ENCODE peak calls at places on chromosome 22, in nine cellular contexts. One of them, this sample, is unnamed. For H3K36me3, the result is how much of the 10 kb centered on the place peaks cover.

GRCh38 chr22:39456262-39457046 is at the start of gene MGAT3:
- DNase-seq in K562: no peak
- DNase-seq in sigmoid colon: no peak
- DNase-seq in IMR-90: no peak
- DNase-seq in H1: no peak
- DNase-seq in uterus: no peak
- DNase-seq in body of pancreas: no peak
- DNase-seq in right lobe of liver: no peak
- DNase-seq in tibial nerve: no peak
- DNase-seq in this sample: peak

GRCh38 chr22:34055525-34056200 is 135.4 kb upstream of the LARGE1 start:
- DNase-seq in sigmoid colon: no peak
- DNase-seq in IMR-90: no peak
- DNase-seq in K562: peak
- DNase-seq in uterus: no peak
- DNase-seq in right lobe of liver: no peak
- DNase-seq in tibial nerve: no peak
- DNase-seq in H1: peak
- DNase-seq in body of pancreas: no peak
- DNase-seq in this sample: no peak

GRCh38 chr22:23678133-23678532 is 12.7 kb upstream of the RGL4 start:
- DNase-seq in sigmoid colon: peak
- DNase-seq in uterus: no peak
- DNase-seq in body of pancreas: peak
- DNase-seq in tibial nerve: no peak
- DNase-seq in K562: no peak
- DNase-seq in IMR-90: no peak
- DNase-seq in right lobe of liver: no peak
- DNase-seq in H1: no peak
- DNase-seq in this sample: peak

GRCh38 chr22:46735747-46736608 is 2.1 kb downstream of the CERK start:
- DNase-seq in tibial nerve: no peak
- DNase-seq in K562: no peak
- DNase-seq in right lobe of liver: no peak
- DNase-seq in sigmoid colon: no peak
- DNase-seq in body of pancreas: no peak
- DNase-seq in H1: no peak
- DNase-seq in uterus: no peak
- DNase-seq in IMR-90: no peak
- DNase-seq in this sample: no peak

GRCh38 chr22:29043906-29044575 is 17.6 kb downstream of the C22orf31 start:
- DNase-seq in IMR-90: peak
- DNase-seq in tibial nerve: no peak
- DNase-seq in H1: no peak
- DNase-seq in uterus: no peak
- DNase-seq in body of pancreas: no peak
- DNase-seq in right lobe of liver: no peak
- DNase-seq in sigmoid colon: no peak
- DNase-seq in K562: no peak
- DNase-seq in this sample: no peak

GRCh38 chr22:20857838-20858614 is 585 bp downstream of the PI4KA start:
- DNase-seq in K562: peak
- DNase-seq in body of pancreas: peak
- DNase-seq in H1: peak
- DNase-seq in sigmoid colon: peak
- DNase-seq in IMR-90: peak
- DNase-seq in right lobe of liver: peak
- DNase-seq in tibial nerve: peak
- DNase-seq in uterus: peak
- DNase-seq in this sample: peak

GRCh38 chr22:27885977-27886842 is 32.8 kb downstream of the PITPNB start:
- DNase-seq in IMR-90: peak
- DNase-seq in right lobe of liver: no peak
- DNase-seq in uterus: no peak
- DNase-seq in H1: peak
- DNase-seq in tibial nerve: peak
- DNase-seq in sigmoid colon: no peak
- DNase-seq in K562: peak
- DNase-seq in body of pancreas: peak
- DNase-seq in this sample: no peak

GRCh38 chr22:27810566-27810965 is 9.0 kb upstream of the MN1 start:
- DNase-seq in tibial nerve: peak
- DNase-seq in uterus: peak
- DNase-seq in IMR-90: peak
- DNase-seq in sigmoid colon: peak
- DNase-seq in K562: no peak
- DNase-seq in H1: no peak
- DNase-seq in right lobe of liver: no peak
- DNase-seq in body of pancreas: peak
- DNase-seq in this sample: no peak

DNA sequence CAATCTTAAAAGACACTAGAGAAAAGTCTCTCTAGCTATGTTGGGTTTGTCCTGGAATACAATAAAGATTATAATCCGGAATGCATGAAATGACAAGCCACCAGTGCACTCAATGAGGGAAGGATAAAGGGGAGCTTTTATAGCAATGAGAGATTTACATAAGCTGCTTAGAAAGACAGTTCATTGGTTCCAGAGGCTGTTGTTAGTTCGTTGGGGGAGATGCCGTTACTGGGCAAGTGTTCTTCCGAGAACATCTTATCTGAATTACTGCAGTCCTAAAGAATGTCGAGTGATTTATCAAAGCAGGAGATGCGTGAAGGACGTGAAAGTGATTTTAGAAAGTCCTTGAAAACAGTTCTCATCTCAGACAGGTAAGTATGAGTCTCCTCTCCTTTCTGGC is 33.6 kb downstream of the SYN3 start:
- DNase-seq in tibial nerve: no peak
- DNase-seq in H1: no peak
- DNase-seq in right lobe of liver: no peak
- DNase-seq in sigmoid colon: no peak
- DNase-seq in K562: no peak
- DNase-seq in uterus: no peak
- DNase-seq in body of pancreas: no peak
- DNase-seq in IMR-90: no peak
- DNase-seq in this sample: no peak
- H3K4me3 ChIP-seq in tibial nerve: no peak
- H3K4me3 ChIP-seq in H1: no peak
- H3K4me3 ChIP-seq in right lobe of liver: no peak
- H3K4me3 ChIP-seq in sigmoid colon: no peak
- H3K4me3 ChIP-seq in K562: no peak
- H3K4me3 ChIP-seq in uterus: no peak
- H3K4me3 ChIP-seq in body of pancreas: no peak
- H3K4me3 ChIP-seq in IMR-90: no peak
- H3K4me3 ChIP-seq in this sample: no peak

GRCh38 chr22:38230108-38230825 is 28.5 kb downstream of the MAFF start:
- DNase-seq in IMR-90: no peak
- DNase-seq in body of pancreas: peak
- DNase-seq in sigmoid colon: no peak
- DNase-seq in tibial nerve: no peak
- DNase-seq in right lobe of liver: no peak
- DNase-seq in uterus: no peak
- DNase-seq in K562: peak
- DNase-seq in H1: no peak
- DNase-seq in this sample: no peak

GRCh38 chr22:38233427-38233826 is 31.6 kb downstream of the MAFF start:
- DNase-seq in tibial nerve: no peak
- DNase-seq in right lobe of liver: no peak
- DNase-seq in H1: no peak
- DNase-seq in K562: no peak
- DNase-seq in uterus: no peak
- DNase-seq in body of pancreas: no peak
- DNase-seq in IMR-90: peak
- DNase-seq in sigmoid colon: no peak
- DNase-seq in this sample: no peak

GRCh38 chr22:38228873-38229740 is 27.3 kb downstream of the MAFF start:
- DNase-seq in tibial nerve: no peak
- DNase-seq in H1: no peak
- DNase-seq in uterus: no peak
- DNase-seq in body of pancreas: peak
- DNase-seq in IMR-90: peak
- DNase-seq in sigmoid colon: no peak
- DNase-seq in K562: no peak
- DNase-seq in right lobe of liver: no peak
- DNase-seq in this sample: no peak

GRCh38 chr22:38230916-38231315 is 29.1 kb downstream of the MAFF start:
- DNase-seq in right lobe of liver: no peak
- DNase-seq in uterus: no peak
- DNase-seq in H1: no peak
- DNase-seq in body of pancreas: no peak
- DNase-seq in sigmoid colon: no peak
- DNase-seq in IMR-90: no peak
- DNase-seq in tibial nerve: no peak
- DNase-seq in K562: no peak
- DNase-seq in this sample: no peak

DNA sequence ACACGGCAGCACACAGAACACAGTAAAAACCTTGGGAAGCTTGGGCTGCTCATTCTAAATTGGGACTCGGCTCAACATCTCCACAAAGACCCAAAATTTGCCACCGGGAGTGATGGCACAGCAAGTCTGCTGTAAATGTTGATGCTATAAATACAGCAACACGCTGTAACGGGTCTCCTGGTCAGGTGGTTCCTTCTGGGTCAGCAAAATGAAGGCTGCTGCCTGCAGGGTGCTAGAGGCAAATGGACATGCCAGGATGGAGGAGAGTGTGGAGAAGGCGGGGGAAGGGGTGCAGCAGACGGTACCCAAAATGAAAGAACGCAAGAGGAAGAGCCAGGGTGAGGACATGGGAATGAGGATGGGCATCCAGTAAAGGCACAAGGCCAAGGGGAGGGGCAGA is 30.4 kb downstream of the MAFF start:
- DNase-seq in H1: no peak
- DNase-seq in uterus: no peak
- DNase-seq in K562: no peak
- DNase-seq in right lobe of liver: no peak
- DNase-seq in IMR-90: no peak
- DNase-seq in body of pancreas: no peak
- DNase-seq in sigmoid colon: no peak
- DNase-seq in tibial nerve: no peak
- DNase-seq in this sample: no peak
- H3K36me3 ChIP-seq in H1: under half
- H3K36me3 ChIP-seq in uterus: under half
- H3K36me3 ChIP-seq in K562: under half
- H3K36me3 ChIP-seq in right lobe of liver: under half
- H3K36me3 ChIP-seq in IMR-90: half or more
- H3K36me3 ChIP-seq in body of pancreas: under half
- H3K36me3 ChIP-seq in sigmoid colon: under half
- H3K36me3 ChIP-seq in tibial nerve: half or more
- H3K36me3 ChIP-seq in this sample: under half

GRCh38 chr22:17257578-17257977 is 38.3 kb upstream of the ADA2 start:
- DNase-seq in H1: no peak
- DNase-seq in K562: no peak
- DNase-seq in right lobe of liver: no peak
- DNase-seq in IMR-90: no peak
- DNase-seq in sigmoid colon: no peak
- DNase-seq in tibial nerve: no peak
- DNase-seq in body of pancreas: peak
- DNase-seq in uterus: no peak
- DNase-seq in this sample: no peak

GRCh38 chr22:17257091-17257490 is 37.9 kb upstream of the ADA2 start:
- DNase-seq in tibial nerve: no peak
- DNase-seq in K562: no peak
- DNase-seq in IMR-90: no peak
- DNase-seq in uterus: no peak
- DNase-seq in sigmoid colon: no peak
- DNase-seq in right lobe of liver: no peak
- DNase-seq in body of pancreas: no peak
- DNase-seq in H1: no peak
- DNase-seq in this sample: no peak

GRCh38 chr22:17260291-17260690 is 41.1 kb upstream of the ADA2 start:
- DNase-seq in tibial nerve: no peak
- DNase-seq in sigmoid colon: no peak
- DNase-seq in body of pancreas: no peak
- DNase-seq in H1: no peak
- DNase-seq in uterus: no peak
- DNase-seq in right lobe of liver: no peak
- DNase-seq in IMR-90: no peak
- DNase-seq in K562: no peak
- DNase-seq in this sample: no peak

GRCh38 chr22:17260950-17261349 is 41.7 kb upstream of the ADA2 start:
- DNase-seq in body of pancreas: peak
- DNase-seq in tibial nerve: no peak
- DNase-seq in uterus: no peak
- DNase-seq in K562: no peak
- DNase-seq in H1: no peak
- DNase-seq in IMR-90: no peak
- DNase-seq in right lobe of liver: no peak
- DNase-seq in sigmoid colon: no peak
- DNase-seq in this sample: no peak

DNA sequence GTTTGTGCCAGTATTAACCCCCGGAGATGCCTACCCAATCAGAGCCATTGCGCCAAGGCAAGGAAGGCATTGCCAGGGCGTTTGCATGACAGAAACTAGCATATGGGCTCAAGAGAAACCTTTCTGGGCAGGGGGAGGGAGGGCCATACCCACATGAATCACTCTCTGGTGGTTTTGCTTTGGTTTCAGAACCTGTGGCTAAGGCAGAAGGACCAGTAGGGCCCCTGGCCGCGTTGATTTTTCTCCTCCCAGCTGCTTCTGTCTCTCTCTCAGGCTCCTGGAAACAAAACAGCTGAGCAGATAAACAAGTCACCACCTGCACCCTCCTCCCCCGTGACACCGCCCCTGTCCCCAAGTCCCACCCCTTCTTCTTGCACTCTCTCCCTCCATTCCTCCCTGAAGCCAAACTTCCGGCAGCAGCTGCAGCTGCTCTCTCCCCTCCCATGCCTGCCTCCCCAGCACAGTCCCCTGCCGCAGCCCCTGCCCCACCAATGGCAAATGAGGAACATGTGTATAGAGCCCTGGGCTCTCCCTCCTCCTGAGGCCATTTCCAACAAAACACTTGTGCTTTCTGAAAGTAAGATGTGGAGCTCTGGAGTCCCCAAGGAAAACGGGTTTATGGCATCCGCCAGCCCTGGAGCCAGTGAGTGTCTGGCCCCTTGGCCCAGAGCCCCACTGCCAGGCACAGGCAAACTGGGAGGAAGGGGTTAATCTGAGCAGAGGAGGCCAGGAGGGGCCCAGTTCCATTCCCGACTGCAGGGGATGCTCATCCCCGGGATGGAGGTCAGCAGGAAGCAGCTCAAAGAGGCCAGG is 39.0 kb upstream of the ADA2 start:
- DNase-seq in body of pancreas: peak
- DNase-seq in K562: peak
- DNase-seq in H1: peak
- DNase-seq in right lobe of liver: peak
- DNase-seq in uterus: peak
- DNase-seq in IMR-90: no peak
- DNase-seq in tibial nerve: no peak
- DNase-seq in sigmoid colon: peak
- DNase-seq in this sample: peak
- TF ChIP-seq POLR2A in body of pancreas: peak
- TF ChIP-seq POLR2A in K562: no peak
- TF ChIP-seq POLR2A in H1: no peak
- TF ChIP-seq POLR2A in right lobe of liver: no peak
- TF ChIP-seq POLR2A in uterus: no peak
- TF ChIP-seq POLR2A in IMR-90: no peak
- TF ChIP-seq POLR2A in tibial nerve: no peak
- TF ChIP-seq POLR2A in sigmoid colon: no peak
- TF ChIP-seq POLR2A in this sample: no peak

GRCh38 chr22:49934891-49935557 is 16.6 kb downstream of the CRELD2 start:
- DNase-seq in right lobe of liver: peak
- DNase-seq in sigmoid colon: peak
- DNase-seq in H1: peak
- DNase-seq in IMR-90: peak
- DNase-seq in uterus: peak
- DNase-seq in tibial nerve: peak
- DNase-seq in K562: peak
- DNase-seq in body of pancreas: peak
- DNase-seq in this sample: peak

GRCh38 chr22:49934144-49934890 is 15.9 kb downstream of the CRELD2 start:
- DNase-seq in tibial nerve: peak
- DNase-seq in IMR-90: peak
- DNase-seq in uterus: peak
- DNase-seq in K562: peak
- DNase-seq in right lobe of liver: peak
- DNase-seq in sigmoid colon: peak
- DNase-seq in body of pancreas: peak
- DNase-seq in H1: no peak
- DNase-seq in this sample: peak

GRCh38 chr22:49935561-49935960 is 17.1 kb downstream of the CRELD2 start:
- DNase-seq in K562: peak
- DNase-seq in IMR-90: no peak
- DNase-seq in H1: no peak
- DNase-seq in sigmoid colon: no peak
- DNase-seq in uterus: no peak
- DNase-seq in body of pancreas: no peak
- DNase-seq in right lobe of liver: no peak
- DNase-seq in tibial nerve: no peak
- DNase-seq in this sample: no peak

GRCh38 chr22:49931863-49932262 is 13.4 kb downstream of the CRELD2 start:
- DNase-seq in IMR-90: no peak
- DNase-seq in uterus: no peak
- DNase-seq in K562: no peak
- DNase-seq in right lobe of liver: no peak
- DNase-seq in sigmoid colon: no peak
- DNase-seq in H1: no peak
- DNase-seq in body of pancreas: no peak
- DNase-seq in tibial nerve: no peak
- DNase-seq in this sample: no peak

GRCh38 chr22:49933236-49933921 is 14.9 kb downstream of the CRELD2 start:
- DNase-seq in right lobe of liver: peak
- DNase-seq in H1: no peak
- DNase-seq in K562: no peak
- DNase-seq in IMR-90: no peak
- DNase-seq in sigmoid colon: peak
- DNase-seq in body of pancreas: peak
- DNase-seq in tibial nerve: peak
- DNase-seq in uterus: peak
- DNase-seq in this sample: peak
- H3K4me3 ChIP-seq in right lobe of liver: no peak
- H3K4me3 ChIP-seq in H1: no peak
- H3K4me3 ChIP-seq in K562: no peak
- H3K4me3 ChIP-seq in IMR-90: no peak
- H3K4me3 ChIP-seq in sigmoid colon: no peak
- H3K4me3 ChIP-seq in body of pancreas: no peak
- H3K4me3 ChIP-seq in tibial nerve: no peak
- H3K4me3 ChIP-seq in uterus: no peak
- H3K4me3 ChIP-seq in this sample: no peak

This sample was measured in spleen.